ENCODE peak calls at places on chromosomes 16 and 17, in nine cellular contexts. Z is breast epithelium, W is IMR-90, B is nephron progenitor cell, D is kidney epithelial cell, R is Peyer's patch, M is ovary, E is tibial nerve, Q is stomach. V is an unnamed sample.

GRCh38 chr17:21003007-21003621 is 39.7 kb downstream of the USP22 start:
- DNase-seq in E (no peak), Z (no peak), B (no peak), Q (no peak), M (peak), W (no peak), R (no peak), D (no peak), V (no peak)

GRCh38 chr17:7307686-7308624 is 527 bp downstream of the EIF5A start:
- DNase-seq in Z (no peak), W (peak), Q (peak), D (no peak), E (no peak), M (peak), R (no peak), B (peak), V (no peak)

GRCh38 chr16:81522141-81522701 is 77.6 kb downstream of the CMIP start:
- DNase-seq in M (no peak), D (no peak), Z (peak), B (no peak), E (no peak), W (no peak), R (no peak), Q (no peak), V (no peak)

GRCh38 chr16:12833939-12834338 is 30.3 kb upstream of the CPPED1 start:
- DNase-seq in M (no peak), W (no peak), E (no peak), Z (no peak), R (no peak), D (peak), Q (no peak), B (peak), V (no peak)

GRCh38 chr17:77772461-77772897 is 186.0 kb upstream of the TNRC6C start:
- DNase-seq in Q (peak), M (no peak), W (peak), R (peak), D (no peak), Z (no peak), E (peak), B (peak), V (no peak)

GRCh38 chr16:57859331-57859730 is 57.0 kb upstream of the KIFC3 start:
- DNase-seq in Z (no peak), Q (no peak), R (no peak), W (peak), D (no peak), E (no peak), M (no peak), B (no peak), V (no peak)

GRCh38 chr16:85066346-85066885 is 38.8 kb downstream of the KIAA0513 start:
- DNase-seq in E (no peak), D (no peak), B (no peak), W (no peak), R (no peak), Z (no peak), Q (no peak), M (no peak), V (no peak)

GRCh38 chr17:43701318-43701743 is 39.6 kb upstream of the MEOX1 start:
- DNase-seq in W (peak), E (no peak), M (no peak), Q (no peak), B (no peak), Z (no peak), D (peak), R (peak), V (no peak)

GRCh38 chr16:84592718-84593117 is 25.2 kb downstream of the COTL1 start:
- DNase-seq in B (no peak), Z (no peak), E (no peak), M (no peak), Q (no peak), W (no peak), D (no peak), R (no peak), V (no peak)

GRCh38 chr17:58415371-58416055 is 1.8 kb downstream of the RNF43 start:
- DNase-seq in B (peak), D (no peak), R (no peak), Z (no peak), E (no peak), W (no peak), Q (peak), M (no peak), V (no peak)

GRCh38 chr17:65466547-65466946 is 94.9 kb downstream of the AXIN2 start:
- DNase-seq in W (no peak), R (no peak), Z (no peak), M (no peak), D (no peak), E (no peak), Q (no peak), B (no peak), V (no peak)

GRCh38 chr17:31900877-31901276 is 631 bp downstream of the UTP6 start:
- DNase-seq in Z (no peak), D (no peak), E (no peak), M (no peak), B (no peak), W (peak), R (no peak), Q (no peak), V (no peak)

GRCh38 chr17:74059471-74059870 is 144.0 kb upstream of the RPL38 start:
- DNase-seq in B (no peak), M (no peak), Q (peak), R (no peak), W (no peak), E (no peak), D (no peak), Z (no peak), V (no peak)

GRCh38 chr16:70582280-70582978 is 58.8 kb downstream of the SF3B3 start:
- DNase-seq in Z (no peak), B (no peak), D (no peak), W (no peak), Q (no peak), R (no peak), M (peak), E (no peak), V (no peak)

GRCh38 chr17:13337864-13338371 is 263.8 kb downstream of the HS3ST3A1 start:
- DNase-seq in Z (no peak), R (no peak), D (no peak), M (no peak), E (peak), Q (no peak), W (peak), B (peak), V (no peak)

GRCh38 chr16:30561212-30561816 is 3.1 kb upstream of the ZNF764 start:
- DNase-seq in E (no peak), Z (no peak), R (peak), B (no peak), M (peak), Q (peak), D (no peak), W (no peak), V (no peak)

DNA sequence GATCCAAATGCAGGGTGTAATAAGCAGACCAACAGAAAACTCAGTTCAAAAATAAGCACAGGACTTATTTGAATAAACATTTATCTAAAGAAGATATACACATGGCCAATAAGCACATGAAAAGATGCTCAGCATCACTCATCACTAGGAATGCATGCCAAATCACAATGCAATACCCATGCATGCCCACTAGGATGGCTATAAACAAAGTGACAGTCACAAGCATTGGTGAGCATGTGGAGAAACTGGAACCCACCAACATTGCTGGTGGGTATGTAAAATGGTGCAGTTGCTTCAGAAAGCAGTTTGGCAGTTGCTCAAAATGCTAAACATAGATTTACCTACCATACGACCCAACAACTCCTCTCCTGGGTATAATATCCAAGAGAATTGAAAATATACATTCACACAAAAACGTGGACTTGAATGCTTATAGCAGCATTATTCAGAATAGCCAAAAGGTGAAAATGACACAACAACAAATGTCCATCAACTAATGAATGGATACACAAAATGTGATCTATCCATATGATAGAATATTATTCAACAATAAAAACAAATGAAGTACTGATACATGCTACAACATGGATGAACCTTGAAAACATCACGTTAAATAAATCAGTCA is 20.1 kb downstream of the UBE2O start:
- DNase-seq in Q (no peak), B (no peak), E (no peak), R (no peak), D (no peak), Z (no peak), M (no peak), W (peak), V (no peak)
- TF ChIP-seq CTCF in Q (no peak), B (peak), E (peak), R (no peak), D (peak), Z (no peak), M (no peak), W (peak), V (no peak)

DNA sequence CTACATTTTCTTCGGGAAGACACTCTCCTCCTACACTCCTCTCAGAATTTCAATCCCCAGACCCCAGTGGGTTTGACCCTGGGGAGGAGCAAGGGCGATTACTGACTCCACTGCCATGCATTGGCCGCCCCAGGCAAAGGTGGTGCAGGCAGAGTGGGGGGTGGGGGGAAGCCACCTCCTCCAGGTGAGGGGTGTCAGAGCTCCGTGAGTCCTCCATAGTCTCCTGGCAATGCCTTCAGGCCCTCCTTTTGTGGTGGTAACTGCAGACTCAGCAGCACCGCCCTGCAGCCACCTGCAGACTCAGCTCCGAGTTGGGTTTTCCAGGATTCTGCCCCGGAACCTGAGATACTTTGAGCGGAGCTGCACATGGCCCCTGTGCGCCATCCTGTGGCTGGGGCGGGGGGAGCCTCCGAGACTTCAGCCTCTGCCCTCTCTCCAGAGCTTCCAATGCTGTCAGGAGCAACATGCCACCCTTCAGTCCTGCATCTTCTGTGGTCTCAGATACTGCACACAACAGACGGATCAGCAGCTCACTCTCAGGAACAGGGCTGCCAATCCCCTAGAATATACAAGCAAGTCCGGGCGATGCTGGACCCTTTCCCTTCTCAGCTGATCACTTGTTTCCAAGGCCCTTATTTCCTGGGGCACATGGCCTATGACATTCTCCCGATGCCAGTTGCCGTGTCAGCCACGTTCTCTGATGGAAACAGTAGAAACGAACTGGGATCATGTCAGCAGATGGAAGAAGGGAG is 2.4 kb upstream of the SLC47A2 start:
- DNase-seq in Q (no peak), D (no peak), Z (no peak), E (no peak), B (no peak), R (no peak), M (no peak), W (no peak), V (no peak)
- TF ChIP-seq CTCF in Q (no peak), D (no peak), Z (no peak), E (no peak), B (no peak), R (no peak), M (no peak), W (no peak), V (no peak)

GRCh38 chr17:61511480-61512182 is 59.4 kb downstream of the TBX4 start:
- DNase-seq in R (no peak), M (no peak), E (no peak), Z (no peak), B (no peak), D (no peak), W (no peak), Q (no peak), V (no peak)
- TF ChIP-seq CTCF in R (no peak), M (no peak), E (no peak), Z (no peak), B (no peak), D (no peak), W (no peak), Q (no peak), V (no peak)

GRCh38 chr16:66471264-66471663 is 44.2 kb downstream of the BEAN1 start:
- DNase-seq in Q (peak), M (peak), B (no peak), Z (no peak), D (no peak), E (no peak), R (no peak), W (no peak), V (no peak)

GRCh38 chr16:66472961-66473610 is 46.0 kb downstream of the BEAN1 start:
- DNase-seq in Q (no peak), E (no peak), D (no peak), B (no peak), R (peak), W (no peak), M (peak), Z (no peak), V (no peak)

GRCh38 chr16:66470556-66470955 is 43.5 kb downstream of the BEAN1 start:
- DNase-seq in R (no peak), B (no peak), E (no peak), D (no peak), M (no peak), Q (no peak), Z (no peak), W (no peak), V (no peak)

GRCh38 chr16:66469932-66470546 is 42.9 kb downstream of the BEAN1 start:
- DNase-seq in E (no peak), W (no peak), B (no peak), D (no peak), R (no peak), Z (no peak), M (peak), Q (no peak), V (no peak)

DNA sequence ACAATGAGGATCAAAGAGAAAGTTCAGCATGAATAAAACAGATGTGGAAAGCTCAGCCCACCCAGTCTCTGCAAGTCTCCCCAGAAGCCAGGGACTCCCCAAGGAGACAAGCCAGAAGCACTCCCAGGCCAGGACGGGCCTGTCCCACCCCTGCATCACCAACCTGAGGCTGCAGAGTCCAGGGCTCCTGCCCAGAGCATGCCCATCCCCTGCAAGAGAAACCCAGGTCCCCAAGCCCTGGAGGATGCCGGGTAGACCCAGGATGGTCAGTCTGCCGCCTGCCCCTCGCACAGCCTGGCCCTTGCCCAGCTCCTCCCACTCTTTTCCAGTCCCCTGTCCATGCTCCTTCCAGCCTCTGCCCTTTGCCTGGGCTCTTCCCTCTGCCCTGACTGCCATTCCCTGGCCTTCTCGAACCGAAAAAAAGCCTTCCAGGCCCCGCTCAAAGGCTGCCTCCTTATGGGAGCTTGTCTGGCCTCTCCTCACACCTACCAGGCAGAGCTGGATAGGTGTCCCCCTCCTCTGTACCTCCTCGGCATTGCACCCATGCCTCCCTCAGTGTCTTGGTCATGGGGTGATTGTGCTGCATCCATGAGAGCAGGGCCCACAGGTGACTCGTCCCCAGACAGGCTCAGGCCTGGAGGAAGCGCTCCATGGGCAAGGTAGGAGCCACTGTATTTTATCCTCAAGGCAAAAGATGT is 44.8 kb downstream of the BEAN1 start:
- DNase-seq in M (peak), B (no peak), W (no peak), E (no peak), D (no peak), Q (no peak), R (no peak), Z (no peak), V (no peak)
- TF ChIP-seq CTCF in M (no peak), B (no peak), W (no peak), E (no peak), D (no peak), Q (no peak), R (no peak), Z (no peak), V (no peak)

V was measured in omental fat pad.